ENCODE peak calls at places on chromosomes 11 and 22, in six cellular contexts. E, M, U, X, Q and J are unnamed samples.

GRCh38 chr22:21457023-21457787 is 10.0 kb upstream of the TMEM191C start:
- DNase-seq in E (peak; percentile 85), M (peak; percentile 41), U (no peak), X (peak; percentile 33), Q (no peak), J (no peak)

GRCh38 chr11:11735586-11735985 is 106.2 kb upstream of the USP47 start:
- DNase-seq in E (no peak), M (no peak), U (no peak), X (no peak), Q (no peak), J (no peak)

GRCh38 chr11:96384156-96384555 is 5.6 kb downstream of the CCDC82 start:
- DNase-seq in E (peak; percentile 15), M (no peak), U (no peak), X (no peak), Q (no peak), J (no peak)

GRCh38 chr11:12212821-12213185 is 102.4 kb downstream of the MICAL2 start:
- DNase-seq in E (no peak), M (no peak), U (no peak), X (no peak), Q (no peak), J (no peak)

GRCh38 chr11:62127941-62128770 is 4.3 kb downstream of the INCENP start:
- DNase-seq in E (no peak), M (no peak), U (no peak), X (no peak), Q (no peak), J (no peak)

GRCh38 chr11:119115484-119116234 is 5.7 kb upstream of the HINFP start:
- DNase-seq in E (no peak), M (peak; percentile 69), U (no peak), X (no peak), Q (no peak), J (no peak)

GRCh38 chr11:95790933-95791247 is 592 bp downstream of the CEP57 start:
- DNase-seq in E (peak; percentile 65), M (no peak), U (peak; percentile 30), X (peak; percentile 62), Q (peak; percentile 44), J (peak; percentile 23)

GRCh38 chr22:28894320-28894719 is 10.9 kb downstream of the ZNRF3 start:
- DNase-seq in E (peak; percentile 39), M (no peak), U (no peak), X (peak; percentile 63), Q (no peak), J (no peak)

GRCh38 chr22:28373841-28374240 is 305.8 kb downstream of the TTC28 start:
- DNase-seq in E (no peak), M (no peak), U (no peak), X (no peak), Q (no peak), J (no peak)

GRCh38 chr11:112310414-112310813 is 49.8 kb upstream of the PLET1 start:
- DNase-seq in E (peak; percentile 90), M (no peak), U (no peak), X (no peak), Q (no peak), J (no peak)

GRCh38 chr11:112310867-112311266 is 50.2 kb upstream of the PLET1 start:
- DNase-seq in E (no peak), M (no peak), U (no peak), X (no peak), Q (no peak), J (no peak)

GRCh38 chr11:112304914-112305313 is 44.3 kb upstream of the PLET1 start:
- DNase-seq in E (no peak), M (no peak), U (no peak), X (no peak), Q (no peak), J (no peak)

GRCh38 chr11:112307617-112308016 is 47.0 kb upstream of the PLET1 start:
- DNase-seq in E (no peak), M (no peak), U (no peak), X (no peak), Q (no peak), J (no peak)

GRCh38 chr11:112308651-112309050 is 48.0 kb upstream of the PLET1 start:
- DNase-seq in E (no peak), M (no peak), U (no peak), X (no peak), Q (no peak), J (no peak)
- H3K4me1 ChIP-seq in E (peaks cover 15% of the 10 kb centered on the region), M (no peaks in the 10 kb centered on the region), U (peaks cover under 1% of the 10 kb centered on the region), X (peaks cover 16% of the 10 kb centered on the region), Q (no peaks in the 10 kb centered on the region), J (no peaks in the 10 kb centered on the region)

DNA sequence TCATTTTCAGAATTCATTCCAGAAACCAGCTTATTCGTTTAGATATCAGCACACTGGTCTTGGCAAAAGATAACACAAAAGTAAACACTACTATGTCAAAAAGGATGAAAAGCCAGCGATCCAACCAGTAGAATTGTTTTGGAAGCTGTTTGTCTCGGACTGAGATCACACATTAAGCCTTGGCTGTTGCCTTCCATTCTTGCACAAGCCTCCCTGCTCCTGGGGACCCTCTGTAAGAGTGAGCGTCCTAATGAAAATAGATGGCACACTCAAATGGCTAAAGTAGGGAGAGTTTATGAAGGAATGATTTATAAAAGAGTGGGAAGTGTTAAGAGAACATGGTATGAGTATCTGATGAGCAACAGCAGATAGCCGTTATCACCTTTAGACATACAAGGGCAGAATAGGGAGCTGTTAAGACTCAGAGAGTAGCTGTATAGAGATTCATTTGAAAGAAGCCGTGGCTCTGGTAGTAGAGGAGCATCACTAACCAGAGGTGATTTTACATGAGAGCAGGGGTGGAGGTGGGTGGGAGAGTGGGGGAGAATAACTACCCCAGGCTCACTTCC is 25.2 kb downstream of the PDE3B start:
- DNase-seq in E (no peak), M (no peak), U (no peak), X (no peak), Q (no peak), J (no peak)
- H3K4me1 ChIP-seq in E (no peaks in the 10 kb centered on the region), M (no peaks in the 10 kb centered on the region), U (no peaks in the 10 kb centered on the region), X (no peaks in the 10 kb centered on the region), Q (no peaks in the 10 kb centered on the region), J (no peaks in the 10 kb centered on the region)

DNA sequence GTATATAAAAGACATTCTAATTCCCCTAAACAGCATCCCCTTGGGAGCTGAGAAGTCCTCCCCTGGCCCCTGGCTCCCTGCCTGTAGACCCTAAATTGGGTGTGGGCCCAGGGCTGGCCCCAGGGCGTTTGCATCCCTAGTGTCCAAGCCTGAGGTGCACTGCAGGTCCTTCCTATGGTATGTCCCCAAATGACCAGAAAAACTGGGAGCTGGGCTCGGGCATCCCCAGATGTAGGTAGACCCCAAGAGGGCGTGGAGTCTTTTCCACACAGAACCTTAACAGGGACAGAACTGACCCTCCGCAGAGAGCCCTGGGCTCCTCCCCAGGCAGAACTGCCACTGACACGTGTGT is 782 bp upstream of the OSBPL5 start:
- DNase-seq in E (no peak), M (peak; percentile 41), U (no peak), X (no peak), Q (no peak), J (no peak)
- H3K4me1 ChIP-seq in E (peaks cover 15% of the 10 kb centered on the region), M (peaks cover 47% of the 10 kb centered on the region), U (peaks cover 62% of the 10 kb centered on the region), X (no peaks in the 10 kb centered on the region), Q (peaks cover 26% of the 10 kb centered on the region), J (peaks cover 43% of the 10 kb centered on the region)

GRCh38 chr11:117302228-117302627 is 11.1 kb downstream of the BACE1-AS start:
- DNase-seq in E (no peak), M (no peak), U (no peak), X (no peak), Q (no peak), J (no peak)

GRCh38 chr11:117303101-117303500 is 12.0 kb downstream of the BACE1-AS start:
- DNase-seq in E (no peak), M (no peak), U (no peak), X (no peak), Q (no peak), J (no peak)

GRCh38 chr11:117309310-117309709 is 6.7 kb downstream of the BACE1 start:
- DNase-seq in E (no peak), M (no peak), U (no peak), X (no peak), Q (no peak), J (no peak)

GRCh38 chr11:117300773-117301172 is 9.6 kb downstream of the BACE1-AS start:
- DNase-seq in E (no peak), M (no peak), U (no peak), X (no peak), Q (no peak), J (no peak)

GRCh38 chr11:117305145-117305544 is 10.9 kb downstream of the BACE1 start:
- DNase-seq in E (no peak), M (no peak), U (no peak), X (no peak), Q (no peak), J (no peak)
- H3K4me1 ChIP-seq in E (no peaks in the 10 kb centered on the region), M (no peaks in the 10 kb centered on the region), U (peaks cover 7% of the 10 kb centered on the region), X (no peaks in the 10 kb centered on the region), Q (peaks cover 8% of the 10 kb centered on the region), J (peaks cover 6% of the 10 kb centered on the region)

DNA sequence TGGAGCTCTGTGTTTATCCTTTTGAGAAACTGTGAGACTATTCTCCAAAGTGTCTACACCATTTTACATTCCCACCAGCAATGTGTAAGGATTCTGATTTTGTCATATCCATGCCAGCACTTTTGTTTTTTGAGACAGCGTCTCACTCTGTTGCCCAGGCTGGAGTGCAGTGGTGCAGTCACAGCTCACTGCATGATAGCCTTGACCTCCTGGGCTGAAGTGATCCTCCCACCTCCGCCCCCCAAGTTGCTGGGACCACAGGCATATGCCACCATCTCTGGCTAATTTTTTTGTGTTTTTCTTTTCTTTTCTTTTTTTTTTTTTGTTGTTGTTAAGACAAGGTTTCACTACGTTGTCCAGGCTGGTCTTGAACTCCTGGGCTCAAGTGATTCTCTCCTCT is 35.3 kb downstream of the PPP6R3 start:
- DNase-seq in E (no peak), M (no peak), U (no peak), X (no peak), Q (no peak), J (no peak)
- H3K4me1 ChIP-seq in E (no peaks in the 10 kb centered on the region), M (peaks cover 73% of the 10 kb centered on the region), U (peaks cover 55% of the 10 kb centered on the region), X (no peaks in the 10 kb centered on the region), Q (no peaks in the 10 kb centered on the region), J (peaks cover 6% of the 10 kb centered on the region)

DNA sequence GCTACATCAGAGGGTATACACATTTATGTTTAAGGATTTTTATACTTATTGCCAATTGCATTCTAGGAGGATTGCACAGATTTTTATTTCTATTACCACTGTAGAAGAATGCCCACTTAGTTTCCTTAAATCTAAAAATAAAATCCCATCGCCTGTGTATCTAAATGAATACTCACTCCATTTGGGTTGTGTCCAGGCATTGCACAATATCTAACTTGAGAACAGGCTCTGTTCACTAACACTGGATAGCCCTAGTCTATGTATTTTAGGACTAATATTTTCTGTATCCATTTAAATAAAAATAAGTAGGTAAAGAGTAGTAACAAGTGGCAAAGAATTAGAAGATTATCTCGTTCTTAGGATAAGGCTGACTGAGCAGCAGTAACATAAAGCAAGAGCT is 4.1 kb downstream of the C11orf52 start:
- DNase-seq in E (peak; percentile 65), M (no peak), U (peak; percentile 81), X (no peak), Q (no peak), J (no peak)
- H3K4me1 ChIP-seq in E (peaks cover 41% of the 10 kb centered on the region), M (peaks cover 75% of the 10 kb centered on the region), U (peaks cover 55% of the 10 kb centered on the region), X (peaks cover 49% of the 10 kb centered on the region), Q (peaks cover 13% of the 10 kb centered on the region), J (peaks cover 27% of the 10 kb centered on the region)